ENCODE peak calls at places on chromosome 18, in seven cellular contexts. One of them, this sample, is unnamed.

GRCh38 chr18:13447621-13448020 is 229.1 kb downstream of the LDLRAD4 start:
- DNase-seq in NT2/D1: no peak
- DNase-seq in heart left ventricle: no peak
- DNase-seq in CD4-positive, CD25-positive, alpha-beta regulatory T cell: no peak
- DNase-seq in CD8-positive, alpha-beta memory T cell: no peak
- DNase-seq in fibroblast of lung: peak; percentile 95
- DNase-seq in thoracic aorta: no peak
- DNase-seq in this sample: peak; percentile 62

GRCh38 chr18:63681449-63682381 is 20.0 kb upstream of the SERPINB3 start:
- DNase-seq in NT2/D1: no peak
- DNase-seq in CD8-positive, alpha-beta memory T cell: no peak
- DNase-seq in CD4-positive, CD25-positive, alpha-beta regulatory T cell: no peak
- DNase-seq in fibroblast of lung: no peak
- DNase-seq in heart left ventricle: no peak
- DNase-seq in thoracic aorta: no peak
- DNase-seq in this sample: no peak

GRCh38 chr18:57970356-57971095 is 73.5 kb upstream of the NEDD4L start:
- DNase-seq in thoracic aorta: no peak
- DNase-seq in NT2/D1: peak; percentile 20
- DNase-seq in heart left ventricle: no peak
- DNase-seq in fibroblast of lung: no peak
- DNase-seq in CD8-positive, alpha-beta memory T cell: no peak
- DNase-seq in CD4-positive, CD25-positive, alpha-beta regulatory T cell: no peak
- DNase-seq in this sample: no peak

GRCh38 chr18:63708650-63709049 is 5.9 kb downstream of the SERPINB11 start:
- DNase-seq in CD8-positive, alpha-beta memory T cell: no peak
- DNase-seq in heart left ventricle: no peak
- DNase-seq in fibroblast of lung: peak; percentile 89
- DNase-seq in NT2/D1: no peak
- DNase-seq in CD4-positive, CD25-positive, alpha-beta regulatory T cell: no peak
- DNase-seq in thoracic aorta: no peak
- DNase-seq in this sample: no peak

GRCh38 chr18:58140366-58141325 is 96.6 kb downstream of the NEDD4L start:
- DNase-seq in fibroblast of lung: no peak
- DNase-seq in CD8-positive, alpha-beta memory T cell: no peak
- DNase-seq in thoracic aorta: no peak
- DNase-seq in NT2/D1: no peak
- DNase-seq in CD4-positive, CD25-positive, alpha-beta regulatory T cell: no peak
- DNase-seq in heart left ventricle: no peak
- DNase-seq in this sample: no peak

GRCh38 chr18:55384551-55385275 is 203.3 kb downstream of the TCF4 start:
- DNase-seq in NT2/D1: peak; percentile 18
- DNase-seq in fibroblast of lung: peak; percentile 45
- DNase-seq in CD8-positive, alpha-beta memory T cell: no peak
- DNase-seq in heart left ventricle: no peak
- DNase-seq in thoracic aorta: no peak
- DNase-seq in CD4-positive, CD25-positive, alpha-beta regulatory T cell: peak; percentile 6
- DNase-seq in this sample: peak; percentile 67

GRCh38 chr18:39959839-39960238 is 1995.2 kb upstream of the PIK3C3 start:
- DNase-seq in NT2/D1: no peak
- DNase-seq in heart left ventricle: no peak
- DNase-seq in CD8-positive, alpha-beta memory T cell: no peak
- DNase-seq in fibroblast of lung: peak; percentile 48
- DNase-seq in thoracic aorta: no peak
- DNase-seq in CD4-positive, CD25-positive, alpha-beta regulatory T cell: no peak
- DNase-seq in this sample: no peak

GRCh38 chr18:37299471-37300304 is 265.9 kb downstream of the CELF4 start:
- DNase-seq in thoracic aorta: peak; percentile 83
- DNase-seq in heart left ventricle: peak; percentile 85
- DNase-seq in CD8-positive, alpha-beta memory T cell: no peak
- DNase-seq in CD4-positive, CD25-positive, alpha-beta regulatory T cell: no peak
- DNase-seq in NT2/D1: peak; percentile 18
- DNase-seq in fibroblast of lung: peak; percentile 95
- DNase-seq in this sample: peak; percentile 48

GRCh38 chr18:31990823-31991222 is 27.8 kb upstream of the RNF125 start:
- DNase-seq in NT2/D1: no peak
- DNase-seq in CD4-positive, CD25-positive, alpha-beta regulatory T cell: no peak
- DNase-seq in fibroblast of lung: no peak
- DNase-seq in heart left ventricle: no peak
- DNase-seq in thoracic aorta: no peak
- DNase-seq in CD8-positive, alpha-beta memory T cell: no peak
- DNase-seq in this sample: no peak

GRCh38 chr18:62329676-62330454 is 4.8 kb downstream of the TNFRSF11A start:
- DNase-seq in thoracic aorta: no peak
- DNase-seq in NT2/D1: no peak
- DNase-seq in heart left ventricle: peak; percentile 52
- DNase-seq in fibroblast of lung: peak; percentile 83
- DNase-seq in CD4-positive, CD25-positive, alpha-beta regulatory T cell: peak; percentile 89
- DNase-seq in CD8-positive, alpha-beta memory T cell: peak; percentile 2
- DNase-seq in this sample: peak; percentile 63

GRCh38 chr18:79329786-79330185 is 65.9 kb upstream of the NFATC1 start:
- DNase-seq in fibroblast of lung: no peak
- DNase-seq in CD4-positive, CD25-positive, alpha-beta regulatory T cell: no peak
- DNase-seq in CD8-positive, alpha-beta memory T cell: no peak
- DNase-seq in thoracic aorta: no peak
- DNase-seq in heart left ventricle: no peak
- DNase-seq in NT2/D1: no peak
- DNase-seq in this sample: no peak

GRCh38 chr18:49560277-49561126 is 1.4 kb upstream of the LIPG start:
- DNase-seq in CD4-positive, CD25-positive, alpha-beta regulatory T cell: no peak
- DNase-seq in thoracic aorta: no peak
- DNase-seq in NT2/D1: no peak
- DNase-seq in CD8-positive, alpha-beta memory T cell: no peak
- DNase-seq in fibroblast of lung: peak; percentile 32
- DNase-seq in heart left ventricle: no peak
- DNase-seq in this sample: no peak

GRCh38 chr18:394276-394996 is 106.1 kb downstream of the COLEC12 start:
- DNase-seq in NT2/D1: no peak
- DNase-seq in CD8-positive, alpha-beta memory T cell: no peak
- DNase-seq in fibroblast of lung: no peak
- DNase-seq in heart left ventricle: no peak
- DNase-seq in CD4-positive, CD25-positive, alpha-beta regulatory T cell: no peak
- DNase-seq in thoracic aorta: no peak
- DNase-seq in this sample: no peak

GRCh38 chr18:54946149-54946581 is 13.1 kb downstream of the CCDC68 start:
- DNase-seq in CD4-positive, CD25-positive, alpha-beta regulatory T cell: peak; percentile 47
- DNase-seq in CD8-positive, alpha-beta memory T cell: peak; percentile 21
- DNase-seq in thoracic aorta: no peak
- DNase-seq in NT2/D1: no peak
- DNase-seq in fibroblast of lung: peak; percentile 33
- DNase-seq in heart left ventricle: peak; percentile 32
- DNase-seq in this sample: peak; percentile 60

GRCh38 chr18:43952398-43952797 is 675.1 kb upstream of the SYT4 start:
- DNase-seq in thoracic aorta: no peak
- DNase-seq in CD4-positive, CD25-positive, alpha-beta regulatory T cell: no peak
- DNase-seq in CD8-positive, alpha-beta memory T cell: no peak
- DNase-seq in NT2/D1: no peak
- DNase-seq in heart left ventricle: no peak
- DNase-seq in fibroblast of lung: no peak
- DNase-seq in this sample: no peak

GRCh38 chr18:27967938-27968803 is 208.8 kb downstream of the CDH2 start:
- DNase-seq in thoracic aorta: no peak
- DNase-seq in NT2/D1: no peak
- DNase-seq in fibroblast of lung: peak; percentile 25
- DNase-seq in CD4-positive, CD25-positive, alpha-beta regulatory T cell: no peak
- DNase-seq in CD8-positive, alpha-beta memory T cell: no peak
- DNase-seq in heart left ventricle: no peak
- DNase-seq in this sample: peak; percentile 66

DNA sequence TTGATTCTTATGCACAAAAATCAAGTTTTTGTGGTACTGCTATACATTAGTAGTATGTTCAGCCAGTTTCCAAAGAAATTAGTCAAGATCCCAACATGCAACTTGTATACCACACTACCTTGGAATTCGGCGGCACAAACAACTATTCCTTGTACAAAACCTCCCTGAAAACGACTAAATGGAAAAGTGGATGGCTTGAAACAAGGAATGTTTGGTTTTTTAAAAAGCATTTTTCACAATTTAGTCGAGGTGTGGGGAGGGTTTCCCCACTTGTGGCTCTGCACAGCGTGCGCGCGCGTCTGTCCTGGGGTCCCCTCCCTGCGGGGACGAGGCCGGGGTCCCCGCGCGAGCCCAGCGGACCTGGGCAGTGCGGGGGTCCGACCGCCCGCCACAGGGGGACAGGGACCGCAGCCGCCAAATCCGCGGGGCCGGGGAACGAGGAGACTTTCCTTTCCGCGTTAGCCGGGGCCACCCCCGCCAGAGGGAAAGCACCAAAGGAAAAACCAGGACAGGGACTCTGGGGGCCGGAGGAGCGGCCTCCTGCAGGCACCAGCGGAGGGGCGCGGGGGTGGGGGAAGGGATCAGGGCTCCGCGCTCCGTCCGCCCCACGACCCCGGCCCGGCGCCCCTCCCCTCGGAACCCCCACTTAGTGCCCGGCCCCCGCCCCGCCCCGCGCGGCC is 534 bp upstream of the SOCS6 start:
- DNase-seq in CD4-positive, CD25-positive, alpha-beta regulatory T cell: no peak
- DNase-seq in CD8-positive, alpha-beta memory T cell: no peak
- DNase-seq in fibroblast of lung: peak; percentile 48
- DNase-seq in thoracic aorta: no peak
- DNase-seq in heart left ventricle: peak; percentile 52
- DNase-seq in NT2/D1: no peak
- DNase-seq in this sample: no peak
- H3K4me3 ChIP-seq in CD4-positive, CD25-positive, alpha-beta regulatory T cell: no peak overlapping the region
- H3K4me3 ChIP-seq in CD8-positive, alpha-beta memory T cell: no peak overlapping the region
- H3K4me3 ChIP-seq in fibroblast of lung: peak overlapping the region; percentile 72
- H3K4me3 ChIP-seq in thoracic aorta: peak overlapping the region; percentile 86
- H3K4me3 ChIP-seq in heart left ventricle: peak overlapping the region; percentile 76
- H3K4me3 ChIP-seq in NT2/D1: peak overlapping the region; percentile 32
- H3K4me3 ChIP-seq in this sample: peak overlapping the region; percentile 99

GRCh38 chr18:35485852-35486251 is 11.9 kb downstream of the INO80C start:
- DNase-seq in thoracic aorta: no peak
- DNase-seq in NT2/D1: no peak
- DNase-seq in CD4-positive, CD25-positive, alpha-beta regulatory T cell: no peak
- DNase-seq in heart left ventricle: no peak
- DNase-seq in fibroblast of lung: no peak
- DNase-seq in CD8-positive, alpha-beta memory T cell: no peak
- DNase-seq in this sample: no peak
- H3K4me3 ChIP-seq in thoracic aorta: no peak overlapping the region
- H3K4me3 ChIP-seq in NT2/D1: no peak overlapping the region
- H3K4me3 ChIP-seq in CD4-positive, CD25-positive, alpha-beta regulatory T cell: no peak overlapping the region
- H3K4me3 ChIP-seq in heart left ventricle: no peak overlapping the region
- H3K4me3 ChIP-seq in fibroblast of lung: no peak overlapping the region
- H3K4me3 ChIP-seq in CD8-positive, alpha-beta memory T cell: no peak overlapping the region
- H3K4me3 ChIP-seq in this sample: no peak overlapping the region

DNA sequence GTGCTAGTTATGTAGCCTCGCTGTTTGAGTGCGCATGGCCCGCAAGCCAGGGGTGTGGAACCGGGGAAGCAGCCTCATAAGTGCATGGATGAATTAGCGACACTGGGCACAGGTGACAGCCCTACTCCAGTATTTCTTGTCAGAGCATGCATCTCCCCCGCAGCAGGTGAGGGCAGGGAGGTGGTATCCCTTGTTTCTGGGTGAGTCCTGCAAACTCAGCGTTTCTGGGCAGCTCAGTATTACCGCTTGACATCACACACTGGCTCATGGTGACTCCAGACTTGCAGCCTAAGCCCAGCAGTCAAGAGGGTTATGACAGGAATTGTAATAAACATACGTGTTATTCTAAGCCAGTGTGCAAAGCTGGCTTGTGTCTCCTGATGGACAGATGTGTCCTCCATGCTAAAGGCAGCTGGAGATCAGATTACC is 2.5 kb downstream of the CABLES1 start:
- DNase-seq in CD8-positive, alpha-beta memory T cell: no peak
- DNase-seq in CD4-positive, CD25-positive, alpha-beta regulatory T cell: no peak
- DNase-seq in heart left ventricle: no peak
- DNase-seq in thoracic aorta: no peak
- DNase-seq in NT2/D1: no peak
- DNase-seq in fibroblast of lung: no peak
- DNase-seq in this sample: no peak
- H3K4me3 ChIP-seq in CD8-positive, alpha-beta memory T cell: no peak overlapping the region
- H3K4me3 ChIP-seq in CD4-positive, CD25-positive, alpha-beta regulatory T cell: no peak overlapping the region
- H3K4me3 ChIP-seq in heart left ventricle: peak overlapping the region; percentile 65
- H3K4me3 ChIP-seq in thoracic aorta: peak overlapping the region; percentile 71
- H3K4me3 ChIP-seq in NT2/D1: peak overlapping the region; percentile 77
- H3K4me3 ChIP-seq in fibroblast of lung: no peak overlapping the region
- H3K4me3 ChIP-seq in this sample: no peak overlapping the region

DNA sequence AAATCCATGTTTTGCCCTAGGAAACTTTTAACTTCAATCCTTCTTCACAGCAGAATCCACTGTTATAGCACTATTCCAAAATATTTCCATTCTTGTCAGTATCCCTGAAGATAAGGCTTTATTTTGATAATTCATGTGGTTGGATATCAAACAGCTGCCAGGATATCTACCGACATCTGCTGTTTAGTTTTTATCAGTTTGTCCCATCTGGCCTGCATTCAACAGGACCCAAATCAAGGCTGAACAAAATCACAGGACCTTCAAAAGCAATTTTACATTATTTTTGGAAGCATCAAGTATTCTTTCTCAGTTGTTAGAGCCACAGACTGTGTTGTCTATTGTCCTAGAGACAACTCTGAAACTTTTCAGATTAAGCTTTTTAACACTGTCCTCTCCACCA is 429.0 kb upstream of the PIK3C3 start:
- DNase-seq in heart left ventricle: no peak
- DNase-seq in thoracic aorta: no peak
- DNase-seq in CD4-positive, CD25-positive, alpha-beta regulatory T cell: no peak
- DNase-seq in fibroblast of lung: no peak
- DNase-seq in NT2/D1: no peak
- DNase-seq in CD8-positive, alpha-beta memory T cell: no peak
- DNase-seq in this sample: no peak
- H3K4me3 ChIP-seq in heart left ventricle: no peak overlapping the region
- H3K4me3 ChIP-seq in thoracic aorta: no peak overlapping the region
- H3K4me3 ChIP-seq in CD4-positive, CD25-positive, alpha-beta regulatory T cell: no peak overlapping the region
- H3K4me3 ChIP-seq in fibroblast of lung: no peak overlapping the region
- H3K4me3 ChIP-seq in NT2/D1: no peak overlapping the region
- H3K4me3 ChIP-seq in CD8-positive, alpha-beta memory T cell: no peak overlapping the region
- H3K4me3 ChIP-seq in this sample: no peak overlapping the region

GRCh38 chr18:7459851-7460774 is 107.0 kb upstream of the PTPRM start:
- DNase-seq in thoracic aorta: no peak
- DNase-seq in fibroblast of lung: peak; percentile 5
- DNase-seq in CD4-positive, CD25-positive, alpha-beta regulatory T cell: no peak
- DNase-seq in heart left ventricle: peak; percentile 21
- DNase-seq in CD8-positive, alpha-beta memory T cell: no peak
- DNase-seq in NT2/D1: no peak
- DNase-seq in this sample: peak; percentile 11
- H3K4me3 ChIP-seq in thoracic aorta: peak overlapping the region; percentile 65
- H3K4me3 ChIP-seq in fibroblast of lung: no peak overlapping the region
- H3K4me3 ChIP-seq in CD4-positive, CD25-positive, alpha-beta regulatory T cell: no peak overlapping the region
- H3K4me3 ChIP-seq in heart left ventricle: peak overlapping the region; percentile 30
- H3K4me3 ChIP-seq in CD8-positive, alpha-beta memory T cell: no peak overlapping the region
- H3K4me3 ChIP-seq in NT2/D1: no peak overlapping the region
- H3K4me3 ChIP-seq in this sample: no peak overlapping the region

GRCh38 chr18:48527467-48527866 is 11.4 kb upstream of the CTIF start:
- DNase-seq in fibroblast of lung: no peak
- DNase-seq in CD4-positive, CD25-positive, alpha-beta regulatory T cell: no peak
- DNase-seq in NT2/D1: no peak
- DNase-seq in thoracic aorta: no peak
- DNase-seq in heart left ventricle: no peak
- DNase-seq in CD8-positive, alpha-beta memory T cell: no peak
- DNase-seq in this sample: no peak

GRCh38 chr18:48525671-48526070 is 13.2 kb upstream of the CTIF start:
- DNase-seq in CD4-positive, CD25-positive, alpha-beta regulatory T cell: no peak
- DNase-seq in heart left ventricle: no peak
- DNase-seq in CD8-positive, alpha-beta memory T cell: no peak
- DNase-seq in thoracic aorta: no peak
- DNase-seq in NT2/D1: no peak
- DNase-seq in fibroblast of lung: no peak
- DNase-seq in this sample: no peak

GRCh38 chr18:48517048-48517447 is 21.8 kb upstream of the CTIF start:
- DNase-seq in NT2/D1: no peak
- DNase-seq in fibroblast of lung: no peak
- DNase-seq in CD8-positive, alpha-beta memory T cell: no peak
- DNase-seq in heart left ventricle: no peak
- DNase-seq in CD4-positive, CD25-positive, alpha-beta regulatory T cell: no peak
- DNase-seq in thoracic aorta: no peak
- DNase-seq in this sample: no peak

GRCh38 chr18:48519431-48520100 is 19.3 kb upstream of the CTIF start:
- DNase-seq in fibroblast of lung: no peak
- DNase-seq in heart left ventricle: no peak
- DNase-seq in CD8-positive, alpha-beta memory T cell: no peak
- DNase-seq in CD4-positive, CD25-positive, alpha-beta regulatory T cell: no peak
- DNase-seq in thoracic aorta: no peak
- DNase-seq in NT2/D1: no peak
- DNase-seq in this sample: no peak

GRCh38 chr18:48521723-48522122 is 17.1 kb upstream of the CTIF start:
- DNase-seq in CD4-positive, CD25-positive, alpha-beta regulatory T cell: no peak
- DNase-seq in NT2/D1: no peak
- DNase-seq in heart left ventricle: no peak
- DNase-seq in fibroblast of lung: no peak
- DNase-seq in CD8-positive, alpha-beta memory T cell: no peak
- DNase-seq in thoracic aorta: no peak
- DNase-seq in this sample: no peak
- H3K4me3 ChIP-seq in CD4-positive, CD25-positive, alpha-beta regulatory T cell: no peak overlapping the region
- H3K4me3 ChIP-seq in NT2/D1: no peak overlapping the region
- H3K4me3 ChIP-seq in heart left ventricle: no peak overlapping the region
- H3K4me3 ChIP-seq in fibroblast of lung: no peak overlapping the region
- H3K4me3 ChIP-seq in CD8-positive, alpha-beta memory T cell: no peak overlapping the region
- H3K4me3 ChIP-seq in thoracic aorta: no peak overlapping the region
- H3K4me3 ChIP-seq in this sample: no peak overlapping the region